ENCODE peak calls at places on chromosomes 13 and 19, in six cellular contexts. U is upper lobe of right lung, N is neuronal stem cell, C is IMR-90, S is DND-41, V is right cardiac atrium. G is an unnamed sample. For H3K9me3, the result is how much of the 10 kb centered on the place peaks cover.

GRCh38 chr19:41708481-41708880 is at the start of gene CEACAM5:
- DNase-seq in U (no peak), N (no peak), C (no peak), S (no peak), V (no peak), G (no peak)

GRCh38 chr19:5801796-5802616 is 2.9 kb upstream of the NRTN start:
- DNase-seq in U (no peak), N (peak), C (peak), S (no peak), V (peak), G (no peak)

GRCh38 chr19:3132971-3133792 is 2.7 kb upstream of the GNA15 start:
- DNase-seq in U (peak), N (no peak), C (peak), S (peak), V (peak), G (no peak)

GRCh38 chr13:51193387-51193786 is 28.8 kb upstream of the FAM124A start:
- DNase-seq in U (no peak), N (no peak), C (no peak), S (no peak), V (no peak), G (no peak)

GRCh38 chr19:30546332-30546731 is 174.1 kb downstream of the ZNF536 start:
- DNase-seq in U (no peak), N (no peak), C (no peak), S (no peak), V (no peak), G (no peak)

GRCh38 chr13:25678398-25678797 is 306.6 kb downstream of the ATP8A2 start:
- DNase-seq in U (no peak), N (no peak), C (no peak), S (peak), V (no peak), G (no peak)

GRCh38 chr19:46963093-46963734 is 56.4 kb upstream of the NPAS1 start:
- DNase-seq in U (no peak), N (no peak), C (peak), S (no peak), V (no peak), G (peak)

GRCh38 chr19:42066075-42066754 is 3.8 kb downstream of the GRIK5 start:
- DNase-seq in U (no peak), N (no peak), C (peak), S (peak), V (no peak), G (peak)

GRCh38 chr13:45398862-45399261 is 19.3 kb downstream of the SLC25A30 start:
- DNase-seq in U (no peak), N (no peak), C (no peak), S (no peak), V (no peak), G (no peak)

GRCh38 chr13:59391696-59392095 is 772.0 kb downstream of the DIAPH3 start:
- DNase-seq in U (no peak), N (peak), C (peak), S (peak), V (no peak), G (peak)

GRCh38 chr13:95360464-95361097 is 59.3 kb upstream of the ABCC4 start:
- DNase-seq in U (no peak), N (no peak), C (peak), S (no peak), V (no peak), G (peak)

GRCh38 chr19:13707901-13708300 is 56.4 kb upstream of the MRI1 start:
- DNase-seq in U (no peak), N (no peak), C (no peak), S (no peak), V (no peak), G (peak)

GRCh38 chr13:112105244-112105681 is 38.3 kb downstream of the SOX1 start:
- DNase-seq in U (no peak), N (peak), C (no peak), S (no peak), V (no peak), G (no peak)
- H3K4me3 ChIP-seq in U (no peak), N (peak), C (no peak), S (no peak), V (no peak), G (no peak)

GRCh38 chr19:58128041-58128685 is 22.4 kb downstream of the ZNF329 start:
- DNase-seq in U (no peak), N (no peak), C (no peak), S (no peak), V (no peak), G (no peak)
- H3K9me3 ChIP-seq in U (half or more), N (half or more), C (half or more), S (half or more), V (half or more), G (half or more)

GRCh38 chr19:55069859-55070225 is 5.8 kb upstream of the EPS8L1 start:
- DNase-seq in U (no peak), N (no peak), C (no peak), S (no peak), V (no peak), G (no peak)
- H3K4me3 ChIP-seq in U (peak), N (no peak), C (no peak), S (no peak), V (no peak), G (no peak)

DNA sequence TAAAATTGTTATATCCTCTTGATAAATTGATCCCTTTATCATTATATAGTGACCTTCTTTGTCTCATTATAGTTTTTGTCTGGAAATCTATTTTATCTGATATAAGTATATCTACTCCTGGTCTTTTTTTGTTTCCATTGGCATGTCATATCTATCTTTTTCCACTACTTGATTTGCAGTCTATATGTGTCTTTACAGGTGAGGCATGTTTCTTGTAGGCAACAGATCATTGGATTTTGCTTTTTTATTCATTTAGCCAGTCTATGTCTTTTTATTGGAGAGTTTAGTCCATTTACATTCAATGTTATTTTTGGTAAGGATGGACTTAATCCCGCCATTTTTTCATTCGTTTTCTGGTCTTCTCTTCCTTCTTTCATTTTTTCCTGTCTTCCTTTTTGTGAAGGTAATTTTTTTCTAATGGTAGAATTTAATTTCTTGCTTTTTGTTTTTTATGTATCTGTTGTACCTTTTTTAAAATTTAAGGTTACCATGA is 13.5 kb upstream of the ZNF823 start:
- DNase-seq in U (no peak), N (no peak), C (no peak), S (no peak), V (no peak), G (no peak)
- H3K9me3 ChIP-seq in U (under half), N (under half), C (under half), S (under half), V (under half), G (half or more)

G was measured in MG63.